ENCODE peak calls at places on chromosomes 3 and 15, in six cellular contexts. T, P, B, G, F and L are unnamed samples.

GRCh38 chr15:57752840-57753239 is 46.3 kb downstream of the POLR2M start:
- DNase-seq in T (no peak), P (no peak), B (no peak), G (no peak), F (no peak), L (no peak)

GRCh38 chr3:126129408-126129891 is 45.5 kb upstream of the SLC41A3 start:
- DNase-seq in T (peak), P (no peak), B (no peak), G (peak), F (no peak), L (peak)

GRCh38 chr15:90037961-90038633 is 37.0 kb downstream of the ZNF710 start:
- DNase-seq in T (peak), P (peak), B (no peak), G (peak), F (peak), L (no peak)

GRCh38 chr3:46701211-46701939 is at the start of gene TMIE:
- DNase-seq in T (no peak), P (no peak), B (no peak), G (peak), F (no peak), L (no peak)

GRCh38 chr3:13134166-13134878 is 61.1 kb upstream of the IQSEC1 start:
- DNase-seq in T (no peak), P (no peak), B (no peak), G (no peak), F (no peak), L (no peak)

GRCh38 chr3:8854656-8855055 is 85.2 kb upstream of the OXTR start:
- DNase-seq in T (peak), P (no peak), B (no peak), G (no peak), F (no peak), L (no peak)

GRCh38 chr3:100401674-100402036 is 316 bp downstream of the LNP1 start:
- DNase-seq in T (peak), P (peak), B (no peak), G (peak), F (peak), L (peak)

GRCh38 chr3:118126751-118127150 is 907.9 kb downstream of the IGSF11 start:
- DNase-seq in T (no peak), P (no peak), B (no peak), G (no peak), F (no peak), L (no peak)

GRCh38 chr3:23915537-23916108 is 1.2 kb downstream of the NKIRAS1 start:
- DNase-seq in T (peak), P (no peak), B (peak), G (no peak), F (no peak), L (no peak)

GRCh38 chr15:57865294-57865693 is 158.8 kb downstream of the POLR2M start:
- DNase-seq in T (no peak), P (no peak), B (no peak), G (no peak), F (no peak), L (no peak)

GRCh38 chr3:148816427-148816826 is 11.2 kb upstream of the CPB1 start:
- DNase-seq in T (no peak), P (no peak), B (no peak), G (no peak), F (no peak), L (no peak)

GRCh38 chr3:72452745-72453144 is 395.5 kb downstream of the SHQ1 start:
- DNase-seq in T (no peak), P (no peak), B (no peak), G (no peak), F (no peak), L (no peak)

GRCh38 chr15:65990298-65990981 is 121.1 kb downstream of the RAB11A start:
- DNase-seq in T (no peak), P (no peak), B (no peak), G (no peak), F (no peak), L (no peak)